ENCODE peak calls at places on chromosomes 7 and 10, in five cellular contexts. K is WERI-Rb-1, I is WTC11, E is amniotic stem cell, C is EH. O is an unnamed sample.

GRCh38 chr10:18545626-18546025 is 105.8 kb downstream of the NSUN6 start:
- DNase-seq in I (no peak), K (no peak), C (peak), E (no peak), O (no peak)

GRCh38 chr7:81691199-81691821 is 78.5 kb downstream of the HGF start:
- DNase-seq in E (no peak), K (no peak), C (no peak), I (no peak), O (no peak)

GRCh38 chr7:139071683-139072082 is 35.8 kb upstream of the ZC3HAV1L start:
- DNase-seq in C (no peak), K (no peak), I (no peak), E (no peak), O (no peak)

GRCh38 chr7:17713584-17713983 is 226.7 kb downstream of the SNX13 start:
- DNase-seq in I (no peak), K (no peak), E (no peak), C (no peak), O (no peak)

GRCh38 chr10:34766256-34766580 is 48.9 kb downstream of the PARD3 start:
- DNase-seq in E (no peak), K (peak), C (no peak), I (no peak), O (no peak)

GRCh38 chr7:142359694-142360279 is 101.9 kb upstream of the PRSS58 start:
- DNase-seq in E (no peak), I (no peak), K (no peak), C (peak), O (no peak)

GRCh38 chr10:77036993-77037734 is 600.4 kb downstream of the KCNMA1 start:
- DNase-seq in C (no peak), K (peak), I (peak), E (no peak), O (no peak)

GRCh38 chr7:75669579-75669978 is 69.2 kb downstream of the HIP1 start:
- DNase-seq in I (no peak), E (no peak), C (no peak), K (no peak), O (no peak)

GRCh38 chr10:4939224-4940072 is 23.8 kb upstream of the AKR1C1 start:
- DNase-seq in E (no peak), C (peak), K (no peak), I (no peak), O (no peak)

GRCh38 chr7:155069992-155070827 is at the start of gene HTR5A:
- DNase-seq in K (peak), C (peak), E (peak), I (peak), O (peak)

GRCh38 chr10:31000867-31001266 is 30.8 kb downstream of the ZNF438 start:
- DNase-seq in C (peak), K (no peak), I (no peak), E (no peak), O (no peak)

GRCh38 chr10:73782749-73783085 is 869 bp downstream of the CHCHD1 start:
- DNase-seq in K (no peak), C (no peak), I (no peak), E (no peak), O (no peak)

GRCh38 chr7:132485136-132485535 is 91.1 kb downstream of the PLXNA4 start:
- DNase-seq in E (no peak), I (no peak), C (no peak), K (no peak), O (no peak)

GRCh38 chr10:513393-513792 is 176.1 kb downstream of the DIP2C start:
- DNase-seq in C (no peak), K (no peak), I (no peak), E (no peak), O (no peak)

GRCh38 chr10:95289003-95289920 is 1.5 kb downstream of the PDLIM1 start:
- DNase-seq in K (peak), E (no peak), C (peak), I (peak), O (no peak)

GRCh38 chr7:3404490-3404889 is 103.4 kb downstream of the SDK1 start:
- DNase-seq in I (no peak), K (no peak), E (no peak), C (peak), O (peak)

GRCh38 chr7:134552105-134552504 is 3.2 kb downstream of the AKR1B15 start:
- DNase-seq in K (peak), I (peak), E (no peak), C (peak), O (no peak)

GRCh38 chr7:5462216-5462615 is 38.6 kb upstream of the TNRC18 start:
- DNase-seq in I (no peak), C (no peak), E (no peak), K (no peak), O (no peak)

GRCh38 chr7:87164433-87164832 is 12.2 kb downstream of the DMTF1 start:
- DNase-seq in C (no peak), E (no peak), I (no peak), K (no peak), O (no peak)

GRCh38 chr10:21398549-21399345 is 126.7 kb downstream of the SKIDA1 start:
- DNase-seq in K (no peak), I (no peak), C (peak), E (peak), O (peak)

GRCh38 chr10:117553815-117554172 is 11.2 kb downstream of the EMX2 start:
- DNase-seq in I (peak), C (no peak), K (no peak), E (no peak), O (no peak)

GRCh38 chr7:64686493-64687184 is 20.7 kb downstream of the ZNF107 start:
- DNase-seq in I (no peak), K (no peak), E (no peak), C (no peak), O (no peak)

GRCh38 chr10:69372126-69372980 is 44.4 kb downstream of the TACR2 start:
- DNase-seq in E (no peak), I (no peak), K (no peak), C (peak), O (no peak)

GRCh38 chr7:84790873-84791272 is 396.0 kb downstream of the SEMA3D start:
- DNase-seq in K (no peak), C (peak), I (no peak), E (peak), O (no peak)